ENCODE peak calls at places on chromosomes 7 and 10, in ten cellular contexts. O is activated naive CD4-positive, alpha-beta T cell; G is activated T-helper 1 cell treated with anti-CD3 and anti-CD28 coated beads, Interleukin-12 subunit alpha, Interleukin-12 subunit beta, Interleukin-2, Interleukin-4 antibody, amounts not matched to agents 30 ng/mL and 10 ng/mL and 1 ng/mL, durations not matched to agents 14 hours and 24 hours and 36 hours; A is NCI-H2171; I is cerebellum; Y is nucleus accumbens; V is NCI-H1417; X is T-cell; C is HEK293T; B is NAMALWA. Z is an unnamed sample.

GRCh38 chr10:77675347-77675746 is 37.7 kb upstream of the KCNMA1 start:
- DNase-seq in X (no peak), G (no peak), Y (no peak), V (no peak), C (no peak), I (no peak), B (no peak), A (no peak), O (no peak), Z (no peak)

GRCh38 chr10:124093076-124093773 is at the start of gene CHST15:
- DNase-seq in O (no peak), I (no peak), V (peak; percentile 74), X (no peak), B (peak; percentile 68), C (peak; percentile 77), Y (no peak), G (no peak), A (no peak), Z (no peak)

GRCh38 chr7:155257482-155258232 is 40.0 kb upstream of the INSIG1 start:
- DNase-seq in I (peak; percentile 53), Y (no peak), V (no peak), X (no peak), B (no peak), G (no peak), O (no peak), A (no peak), C (no peak), Z (no peak)

GRCh38 chr10:24382979-24383663 is 174.2 kb downstream of the KIAA1217 start:
- DNase-seq in I (no peak), C (no peak), X (no peak), B (no peak), G (no peak), V (no peak), A (no peak), O (no peak), Y (no peak), Z (no peak)

GRCh38 chr7:1192171-1192676 is 32.2 kb upstream of the ZFAND2A start:
- DNase-seq in O (no peak), C (no peak), X (no peak), A (no peak), B (no peak), V (no peak), G (peak; percentile 38), Y (no peak), I (no peak), Z (no peak)

GRCh38 chr7:90409667-90410066 is 6.4 kb downstream of the CLDN12 start:
- DNase-seq in C (no peak), I (no peak), X (no peak), Y (no peak), A (no peak), O (no peak), B (no peak), V (no peak), G (no peak), Z (no peak)

GRCh38 chr7:55348502-55348901 is 16.6 kb upstream of the LANCL2 start:
- DNase-seq in Y (no peak), B (no peak), X (no peak), C (no peak), V (no peak), A (no peak), I (peak; percentile 60), O (no peak), G (no peak), Z (no peak)

GRCh38 chr7:79790863-79791262 is 337.4 kb upstream of the MAGI2 start:
- DNase-seq in C (no peak), B (no peak), O (no peak), Y (no peak), X (no peak), V (no peak), I (no peak), G (no peak), A (no peak), Z (no peak)

GRCh38 chr10:104260775-104261115 is 6.1 kb downstream of the GSTO1 start:
- DNase-seq in X (no peak), B (no peak), C (no peak), O (no peak), G (no peak), I (no peak), V (no peak), A (no peak), Y (no peak), Z (no peak)

GRCh38 chr10:84826704-84827103 is 498.3 kb downstream of the CCSER2 start:
- DNase-seq in B (no peak), I (no peak), X (no peak), O (no peak), V (no peak), C (no peak), Y (no peak), G (no peak), A (no peak), Z (no peak)

GRCh38 chr7:95089916-95090315 is 182.5 kb downstream of the PPP1R9A start:
- DNase-seq in A (no peak), G (no peak), Y (no peak), C (no peak), I (no peak), V (no peak), B (no peak), O (no peak), X (no peak), Z (no peak)